ENCODE peak calls at places on chromosomes 6 and 20, in five cellular contexts. T, X, M, F and C are unnamed samples.

GRCh38 chr6:142902636-142903053 is 42.3 kb downstream of the HIVEP2 start:
- DNase-seq in T (no peak), X (peak), M (peak), F (no peak), C (no peak)

GRCh38 chr20:53608071-53608455 is 14.4 kb upstream of the ZNF217 start:
- DNase-seq in T (no peak), X (no peak), M (no peak), F (no peak), C (no peak)

GRCh38 chr20:4545526-4545925 is 176.2 kb upstream of the PRND start:
- DNase-seq in T (no peak), X (no peak), M (peak), F (no peak), C (no peak)

GRCh38 chr6:136593748-136594490 is 43.7 kb upstream of the MAP7 start:
- DNase-seq in T (no peak), X (peak), M (peak), F (no peak), C (peak)

GRCh38 chr20:308427-309038 is 11.2 kb downstream of the ZCCHC3 start:
- DNase-seq in T (no peak), X (no peak), M (no peak), F (no peak), C (no peak)

GRCh38 chr20:38931984-38932383 is 5.8 kb downstream of the FAM83D start:
- DNase-seq in T (no peak), X (no peak), M (no peak), F (no peak), C (no peak)

GRCh38 chr20:63095718-63096654 is 89.2 kb upstream of the BHLHE23 start:
- DNase-seq in T (peak), X (no peak), M (no peak), F (no peak), C (no peak)

GRCh38 chr20:64036346-64037198 is 590 bp downstream of the C20orf204 start:
- DNase-seq in T (no peak), X (no peak), M (peak), F (no peak), C (no peak)

GRCh38 chr6:143901885-143902708 is 37.8 kb downstream of the ZC2HC1B start:
- DNase-seq in T (no peak), X (peak), M (peak), F (no peak), C (peak)

DNA sequence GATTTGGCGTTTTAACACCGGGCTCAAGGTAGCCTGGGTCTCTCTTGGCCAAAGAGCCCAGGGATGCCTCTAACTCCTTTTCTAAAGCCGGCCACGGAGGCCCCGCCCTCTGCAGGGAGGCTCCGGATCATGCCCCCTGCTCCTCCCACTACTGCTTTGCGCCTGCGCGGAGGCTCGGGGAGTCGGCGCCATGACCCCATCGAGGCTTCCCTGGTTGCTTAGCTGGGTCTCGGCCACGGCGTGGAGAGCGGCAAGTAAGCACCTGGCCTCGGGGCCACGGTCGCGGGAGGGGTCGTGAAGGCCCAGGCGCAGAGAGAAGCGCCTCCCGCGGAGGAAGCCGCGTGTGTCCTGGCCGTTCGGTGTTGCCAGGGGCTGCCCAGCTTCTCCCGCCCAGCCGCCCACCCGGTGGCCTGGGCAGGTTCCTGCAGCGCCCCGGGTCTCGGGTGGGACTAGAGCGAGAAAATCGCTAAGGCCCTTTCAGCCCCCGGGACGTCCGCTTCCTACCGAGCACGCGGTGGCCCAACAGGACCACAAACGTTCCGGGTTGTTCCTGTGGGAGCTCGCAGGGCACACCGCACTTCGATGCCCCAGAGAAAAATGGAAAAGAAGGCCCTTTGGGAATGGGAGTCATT is at the start of gene SDHAF4:
- DNase-seq in T (peak), X (peak), M (peak), F (peak), C (peak)
- H3K18ac ChIP-seq in T (peak), X (peak), M (no peak), F (peak), C (peak)

GRCh38 chr6:27144740-27145079 is 102.8 kb upstream of the PRSS16 start:
- DNase-seq in T (no peak), X (no peak), M (no peak), F (no peak), C (peak)
- H3K27ac ChIP-seq in T (no peak), X (no peak), M (peak), F (no peak), C (no peak)

GRCh38 chr6:159434410-159434809 is 258.6 kb downstream of the SOD2 start:
- DNase-seq in T (no peak), X (no peak), M (no peak), F (no peak), C (no peak)

GRCh38 chr6:159441704-159441981 is 251.4 kb downstream of the SOD2 start:
- DNase-seq in T (no peak), X (no peak), M (no peak), F (no peak), C (no peak)

GRCh38 chr6:159440907-159441703 is 251.9 kb downstream of the SOD2 start:
- DNase-seq in T (no peak), X (no peak), M (no peak), F (no peak), C (no peak)

GRCh38 chr6:159435701-159436100 is 257.3 kb downstream of the SOD2 start:
- DNase-seq in T (no peak), X (no peak), M (no peak), F (no peak), C (no peak)

GRCh38 chr6:159438106-159438505 is 254.9 kb downstream of the SOD2 start:
- DNase-seq in T (no peak), X (no peak), M (no peak), F (no peak), C (no peak)
- H3K18ac ChIP-seq in T (no peak), X (no peak), M (no peak), F (no peak), C (no peak)

GRCh38 chr6:131917763-131918649 is 33.2 kb downstream of the CCN2 start:
- DNase-seq in T (no peak), X (no peak), M (no peak), F (no peak), C (peak)
- H3K27ac ChIP-seq in T (no peak), X (no peak), M (no peak), F (no peak), C (no peak)